ENCODE peak calls at places on chromosomes 6 and 20, in six cellular contexts. A is stimulated activated CD4-positive, alpha-beta T cell treated with anti-CD3 and anti-CD28 coated beads, Interleukin-15, amount 100 ng/mL, for 1 hour; T is substantia nigra; H is thoracic aorta; X is NCI-H1436; S is lower lobe of right lung. M is an unnamed sample.
A peak's percentile ranks its signal among the peaks of the same experiment; 100 is the strongest.

GRCh38 chr20:57697540-57697939 is 12.3 kb downstream of the PMEPA1 start:
- DNase-seq in A (no peak), T (no peak), S (no peak), X (no peak), H (no peak), M (no peak)

GRCh38 chr20:36717657-36718056 is 28.2 kb downstream of the NDRG3 start:
- DNase-seq in X (no peak), T (no peak), A (no peak), H (no peak), S (no peak), M (no peak)

GRCh38 chr20:40134176-40134575 is 554.9 kb downstream of the MAFB start:
- DNase-seq in T (no peak), A (no peak), H (no peak), X (no peak), S (no peak), M (no peak)

GRCh38 chr20:56816349-56816748 is 187.2 kb downstream of the TFAP2C start:
- DNase-seq in S (no peak), H (no peak), A (no peak), T (no peak), X (no peak), M (no peak)

GRCh38 chr20:16760431-16761304 is 12.5 kb downstream of the OTOR start:
- DNase-seq in X (no peak), S (no peak), A (no peak), T (no peak), H (no peak), M (no peak)

GRCh38 chr6:15905488-15906392 is 223.1 kb upstream of the MYLIP start:
- DNase-seq in T (no peak), H (no peak), S (no peak), X (no peak), A (no peak), M (no peak)

GRCh38 chr20:41058007-41058673 is 29.5 kb downstream of the TOP1 start:
- DNase-seq in X (no peak), T (no peak), H (peak; percentile 7), A (no peak), S (no peak), M (no peak)

GRCh38 chr20:56689318-56689717 is 60.2 kb downstream of the TFAP2C start:
- DNase-seq in H (no peak), S (no peak), A (no peak), T (no peak), X (no peak), M (no peak)

GRCh38 chr20:19609642-19610223 is 148.3 kb upstream of the RIN2 start:
- DNase-seq in S (no peak), H (no peak), A (no peak), X (no peak), T (no peak), M (no peak)

GRCh38 chr20:23228912-23229311 is 121.7 kb upstream of the NXT1 start:
- DNase-seq in H (no peak), A (no peak), X (no peak), T (no peak), S (no peak), M (no peak)

GRCh38 chr20:35232575-35232974 is 6.1 kb downstream of the MMP24 start:
- DNase-seq in A (no peak), T (no peak), S (no peak), X (no peak), H (no peak), M (no peak)

GRCh38 chr6:87660226-87660886 is 41.7 kb downstream of the AKIRIN2 start:
- DNase-seq in A (no peak), H (no peak), X (no peak), S (no peak), T (no peak), M (no peak)

GRCh38 chr20:41167481-41168253 is 30.3 kb downstream of the PLCG1 start:
- DNase-seq in T (no peak), H (no peak), A (no peak), X (no peak), S (peak; percentile 10), M (no peak)

GRCh38 chr20:53643031-53643832 is 49.6 kb upstream of the ZNF217 start:
- DNase-seq in S (peak; percentile 59), H (no peak), X (no peak), T (no peak), A (peak; percentile 34), M (no peak)

GRCh38 chr20:62370807-62371587 is 3.9 kb upstream of the LAMA5 start:
- DNase-seq in H (no peak), X (no peak), A (no peak), S (peak; percentile 78), T (no peak), M (no peak)

GRCh38 chr20:31987744-31988143 is 19.8 kb downstream of the XKR7 start:
- DNase-seq in H (no peak), X (no peak), A (no peak), S (no peak), T (no peak), M (no peak)

GRCh38 chr6:90425161-90425641 is 128.6 kb upstream of the BACH2 start:
- DNase-seq in H (no peak), S (no peak), A (no peak), T (no peak), X (no peak), M (no peak)

GRCh38 chr6:55901765-55902164 is 26.4 kb upstream of the BMP5 start:
- DNase-seq in H (no peak), T (no peak), X (no peak), S (no peak), A (no peak), M (no peak)

GRCh38 chr6:30875244-30876038 is 8.9 kb upstream of the DDR1 start:
- DNase-seq in H (no peak), S (no peak), A (no peak), T (no peak), X (no peak), M (no peak)

GRCh38 chr6:52548353-52548713 is 28.5 kb downstream of the TRAM2 start:
- DNase-seq in X (no peak), S (no peak), A (no peak), T (no peak), H (no peak), M (no peak)

GRCh38 chr6:54681987-54682386 is 164.6 kb upstream of the FAM83B start:
- DNase-seq in X (no peak), S (no peak), A (no peak), H (no peak), T (no peak), M (no peak)

GRCh38 chr6:34295721-34296120 is 46.9 kb upstream of the SMIM29 start:
- DNase-seq in A (no peak), T (no peak), X (no peak), H (no peak), S (no peak), M (no peak)

GRCh38 chr6:56902551-56903464 is 52.1 kb upstream of the BEND6 start:
- DNase-seq in T (no peak), X (peak; percentile 4), H (no peak), A (no peak), S (no peak), M (peak; percentile 52)

GRCh38 chr6:119858901-119859300 is 509.3 kb upstream of the MAN1A1 start:
- DNase-seq in S (no peak), X (no peak), T (no peak), H (no peak), A (no peak), M (no peak)

GRCh38 chr6:137430954-137431353 is 63.2 kb downstream of the OLIG3 start:
- DNase-seq in A (no peak), S (no peak), T (no peak), X (no peak), H (no peak), M (no peak)

GRCh38 chr6:42637681-42638080 is 73.9 kb downstream of the UBR2 start:
- DNase-seq in A (no peak), H (no peak), T (no peak), X (no peak), S (no peak), M (no peak)

GRCh38 chr20:36808317-36809257 is 35.0 kb upstream of the DSN1 start:
- DNase-seq in T (no peak), S (peak; percentile 82), X (peak; percentile 31), H (peak; percentile 16), A (peak; percentile 62), M (no peak)

GRCh38 chr6:84967389-84967788 is 203.0 kb upstream of the TBX18 start:
- DNase-seq in H (no peak), S (no peak), T (no peak), A (no peak), X (no peak), M (peak; percentile 29)

GRCh38 chr6:169473663-169474062 is 220.0 kb upstream of the THBS2 start:
- DNase-seq in H (no peak), S (no peak), X (no peak), A (no peak), T (no peak), M (no peak)

GRCh38 chr20:32911355-32911754 is 52.6 kb downstream of the EFCAB8 start:
- DNase-seq in S (peak; percentile 10), A (no peak), H (no peak), T (no peak), X (no peak), M (no peak)

GRCh38 chr6:36851149-36851614 is 11.9 kb upstream of the CPNE5 start:
- DNase-seq in S (no peak), X (peak; percentile 58), A (no peak), H (no peak), T (no peak), M (peak; percentile 66)

GRCh38 chr20:32960849-32961731 is 43.1 kb downstream of the SUN5 start:
- DNase-seq in A (no peak), T (no peak), H (no peak), X (no peak), S (no peak), M (no peak)

GRCh38 chr6:167575201-167575696 is 250.4 kb downstream of the TTLL2 start:
- DNase-seq in H (no peak), T (no peak), X (no peak), S (no peak), A (no peak), M (no peak)

GRCh38 chr6:1960484-1961142 is 284.8 kb downstream of the GMDS start:
- DNase-seq in H (no peak), A (no peak), X (no peak), T (no peak), S (no peak), M (no peak)

GRCh38 chr6:119052292-119052889 is 26.1 kb downstream of the FAM184A start:
- DNase-seq in X (no peak), A (no peak), H (no peak), T (no peak), S (no peak), M (no peak)

GRCh38 chr6:149905371-149905910 is 7.5 kb upstream of the RAET1E start:
- DNase-seq in T (no peak), H (no peak), X (no peak), S (no peak), A (no peak), M (no peak)